ENCODE peak calls at places on chromosomes 13 and 19, in seven cellular contexts. X is SK-N-SH, T is GM12878, N is K562, B is HCT116, J is H1, O is HepG2. D is an unnamed sample.
A peak's percentile ranks its signal among the peaks of the same experiment; 100 is the strongest.

GRCh38 chr13:42275506-42275905 is 3.6 kb downstream of the AKAP11 start:
- DNase-seq in T (no peak), N (no peak), O (no peak), J (no peak), B (no peak), X (no peak), D (no peak)

GRCh38 chr13:90201676-90202425 is 1145.6 kb upstream of the MIR17HG start:
- DNase-seq in B (no peak), O (no peak), J (no peak), N (no peak), T (no peak), X (no peak), D (no peak)

GRCh38 chr19:46381746-46382345 is 31.5 kb downstream of the CCDC8 start:
- DNase-seq in B (no peak), J (no peak), N (no peak), T (no peak), X (no peak), O (no peak), D (no peak)

GRCh38 chr13:96982672-96983071 is 11.6 kb downstream of the OXGR1 start:
- DNase-seq in O (no peak), B (no peak), N (no peak), T (no peak), J (no peak), X (no peak), D (no peak)

GRCh38 chr13:97629601-97630272 is 195.8 kb downstream of the RAP2A start:
- DNase-seq in N (no peak), X (no peak), J (no peak), T (no peak), O (no peak), B (no peak), D (no peak)

GRCh38 chr19:35348909-35349611 is 1.4 kb downstream of the FFAR1 start:
- DNase-seq in N (no peak), O (no peak), J (peak; percentile 44), X (no peak), B (no peak), T (no peak), D (no peak)

GRCh38 chr13:40878321-40878720 is 88.9 kb downstream of the SLC25A15 start:
- DNase-seq in T (no peak), J (no peak), N (no peak), O (no peak), X (no peak), B (no peak), D (no peak)

GRCh38 chr13:71017607-71018006 is 849.4 kb downstream of the DACH1 start:
- DNase-seq in B (no peak), T (no peak), J (no peak), N (no peak), X (no peak), O (no peak), D (no peak)

GRCh38 chr19:50570997-50571396 is 2.8 kb upstream of the LRRC4B start:
- DNase-seq in J (no peak), T (no peak), N (no peak), O (no peak), B (no peak), X (no peak), D (no peak)

GRCh38 chr13:80921556-80921955 is 580.6 kb upstream of the SPRY2 start:
- DNase-seq in N (no peak), J (no peak), B (no peak), X (no peak), O (no peak), T (no peak), D (no peak)

GRCh38 chr19:5786593-5787551 is 2.3 kb upstream of the PRR22 start:
- DNase-seq in N (no peak), T (no peak), O (no peak), B (no peak), X (no peak), J (no peak), D (no peak)

GRCh38 chr13:49540552-49540951 is 44.8 kb downstream of the PHF11 start:
- DNase-seq in X (no peak), J (no peak), T (peak; percentile 23), N (peak; percentile 52), O (no peak), B (no peak), D (no peak)

GRCh38 chr19:56927294-56927693 is 86.8 kb upstream of the PEG3 start:
- DNase-seq in J (no peak), T (no peak), N (no peak), B (no peak), X (no peak), O (peak; percentile 85), D (no peak)

GRCh38 chr19:43439183-43440063 is 24.7 kb downstream of the TEX101 start:
- DNase-seq in T (no peak), O (peak; percentile 18), X (no peak), N (no peak), J (no peak), B (peak; percentile 38), D (no peak)

DNA sequence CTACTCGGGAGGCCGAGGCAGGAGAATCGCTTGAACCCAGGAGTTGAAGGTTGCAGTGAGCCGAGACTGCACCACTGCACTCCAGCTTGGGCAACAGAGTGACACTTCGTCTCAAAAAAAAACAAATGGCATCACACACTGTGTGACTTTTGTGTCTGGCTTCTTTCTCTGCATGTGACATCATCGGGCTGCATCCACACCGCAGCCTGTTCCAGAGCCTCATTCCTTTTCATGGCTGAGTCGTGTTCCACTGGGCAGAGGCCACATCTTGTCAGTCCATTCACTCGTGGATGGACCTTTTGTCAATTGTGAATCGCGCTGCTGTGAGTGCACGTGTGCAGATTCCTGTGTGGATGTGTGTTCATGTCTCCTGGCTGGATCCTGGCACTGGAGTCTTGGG is 8.3 kb downstream of the THOP1 start:
- DNase-seq in N (no peak), T (no peak), B (no peak), J (no peak), O (no peak), X (no peak), D (no peak)
- TF ChIP-seq JUND in N (no peak), T (no peak), B (no peak), J (no peak), O (no peak), X (no peak), D (no peak)

GRCh38 chr13:110017379-110017778 is 231.0 kb upstream of the IRS2 start:
- DNase-seq in O (no peak), T (no peak), X (no peak), B (peak; percentile 74), N (no peak), J (no peak), D (no peak)
- TF ChIP-seq JUND in O (no peak), T (no peak), X (peak; percentile 82), B (peak; percentile 49), N (no peak), J (no peak), D (no peak)

GRCh38 chr19:10874019-10874418 is 2.7 kb downstream of the CARM1 start:
- DNase-seq in B (no peak), O (no peak), X (no peak), T (no peak), N (no peak), J (no peak), D (no peak)

GRCh38 chr19:10870955-10871603 is at the start of gene CARM1:
- DNase-seq in X (peak; percentile 100), J (peak; percentile 99), B (peak; percentile 89), O (peak; percentile 92), N (peak; percentile 98), T (peak; percentile 79), D (peak; percentile 94)

GRCh38 chr19:10872551-10873107 is 1.3 kb downstream of the CARM1 start:
- DNase-seq in X (no peak), J (no peak), O (no peak), T (no peak), B (no peak), N (no peak), D (peak; percentile 13)

GRCh38 chr19:10870501-10870954 is 825 bp upstream of the CARM1 start:
- DNase-seq in B (no peak), X (no peak), T (no peak), O (no peak), J (no peak), N (no peak), D (no peak)

DNA sequence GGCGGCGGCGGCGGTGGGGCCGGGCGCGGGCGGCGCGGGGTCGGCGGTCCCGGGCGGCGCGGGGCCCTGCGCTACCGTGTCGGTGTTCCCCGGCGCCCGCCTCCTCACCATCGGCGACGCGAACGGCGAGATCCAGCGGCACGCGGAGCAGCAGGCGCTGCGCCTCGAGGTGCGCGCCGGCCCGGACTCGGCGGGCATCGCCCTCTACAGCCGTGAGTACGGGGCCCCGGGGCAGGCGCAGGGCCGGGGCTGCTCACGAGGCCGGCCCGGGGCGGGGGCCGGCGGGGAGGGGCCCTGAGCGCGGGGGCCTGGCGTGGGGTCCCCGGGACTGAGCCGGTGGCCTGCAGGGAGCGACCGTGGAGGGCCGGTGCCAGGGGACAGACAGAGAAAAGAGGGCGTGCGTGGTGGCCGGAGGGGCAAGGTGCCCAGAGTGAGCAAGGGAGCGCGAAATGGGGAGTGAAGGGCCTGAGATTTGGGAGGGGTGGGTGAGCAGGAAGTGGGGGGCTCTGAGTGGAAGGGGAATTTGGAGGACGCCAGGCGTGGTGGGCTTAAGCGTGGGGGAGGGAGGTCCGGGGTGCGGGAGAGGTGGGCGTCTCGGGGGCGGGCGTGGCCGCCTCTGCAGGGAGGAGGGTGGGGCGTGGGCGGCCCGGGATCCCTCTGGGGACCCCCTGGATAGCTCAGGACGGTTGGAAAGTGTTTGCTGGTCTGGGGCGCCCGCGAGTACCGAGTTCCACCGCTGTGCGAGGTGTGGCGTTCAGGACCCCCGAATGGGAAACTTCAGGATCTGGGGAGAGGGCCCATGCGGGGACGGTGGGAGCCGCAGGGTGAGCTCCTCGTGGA is 578 bp downstream of the CARM1 start:
- DNase-seq in J (no peak), N (no peak), O (no peak), B (no peak), X (peak; percentile 74), T (no peak), D (peak; percentile 18)
- TF ChIP-seq JUND in J (no peak), N (no peak), O (no peak), B (no peak), X (no peak), T (no peak), D (no peak)

DNA sequence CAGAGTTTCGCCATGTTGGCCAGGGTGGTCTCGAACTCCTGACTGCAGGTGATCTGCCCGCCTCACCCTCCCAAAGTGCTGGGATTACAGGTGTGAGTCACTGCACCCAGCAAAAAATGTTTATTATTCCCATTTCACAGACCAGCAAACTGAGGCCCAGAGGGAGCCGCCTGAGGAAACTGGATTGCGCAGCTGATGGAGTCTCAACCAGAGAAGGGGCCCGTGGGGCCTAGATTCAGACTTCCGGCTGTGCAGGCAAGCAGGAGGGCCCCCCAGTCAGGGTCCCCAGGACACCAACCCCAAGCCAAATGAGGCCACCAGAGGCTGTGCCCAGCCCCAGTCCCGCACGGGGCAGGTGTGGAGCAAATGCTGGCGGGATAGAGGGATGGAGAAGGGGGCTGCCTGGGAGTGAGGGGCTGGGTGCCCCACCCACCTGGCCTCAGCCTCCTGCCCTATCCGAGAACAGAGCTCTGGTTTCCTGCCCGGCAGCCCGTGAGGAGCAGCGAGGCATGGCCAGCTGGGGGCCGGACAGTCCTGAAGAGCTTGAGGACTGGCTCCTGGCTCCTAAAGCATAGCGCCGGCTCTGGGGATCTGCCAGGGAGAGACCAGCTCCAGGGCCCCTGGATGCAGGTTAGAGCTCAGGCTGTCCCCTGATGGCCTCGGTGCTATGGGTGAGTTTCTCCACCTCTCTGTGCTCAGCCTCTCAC is 22.0 kb downstream of the MISP start:
- DNase-seq in B (no peak), J (no peak), N (no peak), X (no peak), T (no peak), O (no peak), D (peak; percentile 40)
- TF ChIP-seq JUND in B (no peak), J (no peak), N (no peak), X (no peak), T (no peak), O (no peak), D (no peak)